ENCODE peak calls at places on chromosomes 3 and 15, in ten cellular contexts. One of them, this sample, is unnamed.

GRCh38 chr15:45454825-45455224 is 67.7 kb downstream of the SLC30A4 start:
- DNase-seq in activated B cell treated with CpG ODN at 0.5 μM for 24 hours: peak
- DNase-seq in RWPE1: peak
- DNase-seq in tibial nerve: peak
- DNase-seq in fibroblast of villous mesenchyme: peak
- DNase-seq in colonic mucosa: peak
- DNase-seq in mesothelial cell of epicardium: no peak
- DNase-seq in GM10248: peak
- DNase-seq in activated CD8-positive, alpha-beta T cell treated with anti-CD3 and anti-CD28 coated beads for 36 hours: peak
- DNase-seq in H9: no peak
- DNase-seq in this sample: no peak

GRCh38 chr3:43998374-43998840 is 243.3 kb upstream of the TOPAZ1 start:
- DNase-seq in activated CD8-positive, alpha-beta T cell treated with anti-CD3 and anti-CD28 coated beads for 36 hours: no peak
- DNase-seq in tibial nerve: no peak
- DNase-seq in H9: peak
- DNase-seq in activated B cell treated with CpG ODN at 0.5 μM for 24 hours: no peak
- DNase-seq in colonic mucosa: no peak
- DNase-seq in fibroblast of villous mesenchyme: no peak
- DNase-seq in GM10248: no peak
- DNase-seq in RWPE1: no peak
- DNase-seq in mesothelial cell of epicardium: no peak
- DNase-seq in this sample: peak

GRCh38 chr3:61807865-61808276 is 246.5 kb downstream of the PTPRG start:
- DNase-seq in activated B cell treated with CpG ODN at 0.5 μM for 24 hours: no peak
- DNase-seq in tibial nerve: no peak
- DNase-seq in activated CD8-positive, alpha-beta T cell treated with anti-CD3 and anti-CD28 coated beads for 36 hours: no peak
- DNase-seq in RWPE1: no peak
- DNase-seq in mesothelial cell of epicardium: no peak
- DNase-seq in H9: no peak
- DNase-seq in fibroblast of villous mesenchyme: peak
- DNase-seq in colonic mucosa: no peak
- DNase-seq in GM10248: no peak
- DNase-seq in this sample: no peak

GRCh38 chr3:171646357-171647133 is 163.7 kb downstream of the PLD1 start:
- DNase-seq in GM10248: peak
- DNase-seq in tibial nerve: no peak
- DNase-seq in mesothelial cell of epicardium: no peak
- DNase-seq in RWPE1: peak
- DNase-seq in fibroblast of villous mesenchyme: peak
- DNase-seq in colonic mucosa: no peak
- DNase-seq in activated CD8-positive, alpha-beta T cell treated with anti-CD3 and anti-CD28 coated beads for 36 hours: no peak
- DNase-seq in H9: no peak
- DNase-seq in activated B cell treated with CpG ODN at 0.5 μM for 24 hours: no peak
- DNase-seq in this sample: no peak

GRCh38 chr15:23869391-23869790 is 182.3 kb upstream of the NDN start:
- DNase-seq in activated B cell treated with CpG ODN at 0.5 μM for 24 hours: no peak
- DNase-seq in GM10248: no peak
- DNase-seq in activated CD8-positive, alpha-beta T cell treated with anti-CD3 and anti-CD28 coated beads for 36 hours: no peak
- DNase-seq in mesothelial cell of epicardium: peak
- DNase-seq in tibial nerve: no peak
- DNase-seq in fibroblast of villous mesenchyme: no peak
- DNase-seq in RWPE1: no peak
- DNase-seq in H9: peak
- DNase-seq in colonic mucosa: peak
- DNase-seq in this sample: peak

GRCh38 chr3:53257465-53257864 is 1.6 kb upstream of the TKT start:
- DNase-seq in activated CD8-positive, alpha-beta T cell treated with anti-CD3 and anti-CD28 coated beads for 36 hours: no peak
- DNase-seq in fibroblast of villous mesenchyme: no peak
- DNase-seq in H9: no peak
- DNase-seq in colonic mucosa: no peak
- DNase-seq in activated B cell treated with CpG ODN at 0.5 μM for 24 hours: no peak
- DNase-seq in tibial nerve: no peak
- DNase-seq in RWPE1: no peak
- DNase-seq in GM10248: no peak
- DNase-seq in mesothelial cell of epicardium: no peak
- DNase-seq in this sample: no peak

GRCh38 chr15:29913528-29914135 is 91.4 kb upstream of the TJP1 start:
- DNase-seq in activated B cell treated with CpG ODN at 0.5 μM for 24 hours: no peak
- DNase-seq in tibial nerve: no peak
- DNase-seq in RWPE1: no peak
- DNase-seq in colonic mucosa: no peak
- DNase-seq in GM10248: no peak
- DNase-seq in activated CD8-positive, alpha-beta T cell treated with anti-CD3 and anti-CD28 coated beads for 36 hours: no peak
- DNase-seq in mesothelial cell of epicardium: no peak
- DNase-seq in H9: no peak
- DNase-seq in fibroblast of villous mesenchyme: peak
- DNase-seq in this sample: no peak

GRCh38 chr15:90412356-90413194 is 24.5 kb downstream of the IQGAP1 start:
- DNase-seq in colonic mucosa: peak
- DNase-seq in H9: peak
- DNase-seq in tibial nerve: no peak
- DNase-seq in mesothelial cell of epicardium: peak
- DNase-seq in activated CD8-positive, alpha-beta T cell treated with anti-CD3 and anti-CD28 coated beads for 36 hours: peak
- DNase-seq in fibroblast of villous mesenchyme: peak
- DNase-seq in RWPE1: peak
- DNase-seq in activated B cell treated with CpG ODN at 0.5 μM for 24 hours: no peak
- DNase-seq in GM10248: peak
- DNase-seq in this sample: no peak

GRCh38 chr3:112360574-112360973 is 27.6 kb downstream of the CD200 start:
- DNase-seq in tibial nerve: no peak
- DNase-seq in fibroblast of villous mesenchyme: no peak
- DNase-seq in RWPE1: no peak
- DNase-seq in GM10248: no peak
- DNase-seq in activated CD8-positive, alpha-beta T cell treated with anti-CD3 and anti-CD28 coated beads for 36 hours: no peak
- DNase-seq in mesothelial cell of epicardium: no peak
- DNase-seq in colonic mucosa: no peak
- DNase-seq in activated B cell treated with CpG ODN at 0.5 μM for 24 hours: no peak
- DNase-seq in H9: no peak
- DNase-seq in this sample: no peak

GRCh38 chr15:80669599-80670273 is 25.4 kb upstream of the ABHD17C start:
- DNase-seq in activated CD8-positive, alpha-beta T cell treated with anti-CD3 and anti-CD28 coated beads for 36 hours: no peak
- DNase-seq in H9: no peak
- DNase-seq in RWPE1: no peak
- DNase-seq in fibroblast of villous mesenchyme: no peak
- DNase-seq in colonic mucosa: no peak
- DNase-seq in mesothelial cell of epicardium: no peak
- DNase-seq in activated B cell treated with CpG ODN at 0.5 μM for 24 hours: no peak
- DNase-seq in GM10248: peak
- DNase-seq in tibial nerve: no peak
- DNase-seq in this sample: no peak

GRCh38 chr15:80674245-80674614 is 20.9 kb upstream of the ABHD17C start:
- DNase-seq in activated CD8-positive, alpha-beta T cell treated with anti-CD3 and anti-CD28 coated beads for 36 hours: no peak
- DNase-seq in activated B cell treated with CpG ODN at 0.5 μM for 24 hours: no peak
- DNase-seq in tibial nerve: no peak
- DNase-seq in H9: no peak
- DNase-seq in mesothelial cell of epicardium: no peak
- DNase-seq in GM10248: no peak
- DNase-seq in fibroblast of villous mesenchyme: peak
- DNase-seq in colonic mucosa: no peak
- DNase-seq in RWPE1: no peak
- DNase-seq in this sample: no peak

GRCh38 chr15:80668546-80669236 is 26.4 kb upstream of the ABHD17C start:
- DNase-seq in RWPE1: no peak
- DNase-seq in activated B cell treated with CpG ODN at 0.5 μM for 24 hours: no peak
- DNase-seq in colonic mucosa: no peak
- DNase-seq in mesothelial cell of epicardium: no peak
- DNase-seq in fibroblast of villous mesenchyme: no peak
- DNase-seq in H9: no peak
- DNase-seq in GM10248: no peak
- DNase-seq in tibial nerve: no peak
- DNase-seq in activated CD8-positive, alpha-beta T cell treated with anti-CD3 and anti-CD28 coated beads for 36 hours: no peak
- DNase-seq in this sample: no peak

GRCh38 chr15:80677041-80677440 is 18.1 kb upstream of the ABHD17C start:
- DNase-seq in colonic mucosa: no peak
- DNase-seq in mesothelial cell of epicardium: no peak
- DNase-seq in tibial nerve: no peak
- DNase-seq in RWPE1: no peak
- DNase-seq in activated CD8-positive, alpha-beta T cell treated with anti-CD3 and anti-CD28 coated beads for 36 hours: no peak
- DNase-seq in H9: no peak
- DNase-seq in GM10248: no peak
- DNase-seq in fibroblast of villous mesenchyme: no peak
- DNase-seq in activated B cell treated with CpG ODN at 0.5 μM for 24 hours: no peak
- DNase-seq in this sample: no peak

GRCh38 chr15:80673561-80674244 is 21.4 kb upstream of the ABHD17C start:
- DNase-seq in RWPE1: no peak
- DNase-seq in H9: no peak
- DNase-seq in activated B cell treated with CpG ODN at 0.5 μM for 24 hours: no peak
- DNase-seq in fibroblast of villous mesenchyme: peak
- DNase-seq in tibial nerve: no peak
- DNase-seq in mesothelial cell of epicardium: no peak
- DNase-seq in colonic mucosa: no peak
- DNase-seq in activated CD8-positive, alpha-beta T cell treated with anti-CD3 and anti-CD28 coated beads for 36 hours: no peak
- DNase-seq in GM10248: no peak
- DNase-seq in this sample: no peak
- TF ChIP-seq CTCF in RWPE1: no peak
- TF ChIP-seq CTCF in H9: peak
- TF ChIP-seq CTCF in activated B cell treated with CpG ODN at 0.5 μM for 24 hours: no peak
- TF ChIP-seq CTCF in fibroblast of villous mesenchyme: no peak
- TF ChIP-seq CTCF in tibial nerve: no peak
- TF ChIP-seq CTCF in mesothelial cell of epicardium: no peak
- TF ChIP-seq CTCF in colonic mucosa: no peak
- TF ChIP-seq CTCF in activated CD8-positive, alpha-beta T cell treated with anti-CD3 and anti-CD28 coated beads for 36 hours: no peak
- TF ChIP-seq CTCF in GM10248: no peak
- TF ChIP-seq CTCF in this sample: no peak

DNA sequence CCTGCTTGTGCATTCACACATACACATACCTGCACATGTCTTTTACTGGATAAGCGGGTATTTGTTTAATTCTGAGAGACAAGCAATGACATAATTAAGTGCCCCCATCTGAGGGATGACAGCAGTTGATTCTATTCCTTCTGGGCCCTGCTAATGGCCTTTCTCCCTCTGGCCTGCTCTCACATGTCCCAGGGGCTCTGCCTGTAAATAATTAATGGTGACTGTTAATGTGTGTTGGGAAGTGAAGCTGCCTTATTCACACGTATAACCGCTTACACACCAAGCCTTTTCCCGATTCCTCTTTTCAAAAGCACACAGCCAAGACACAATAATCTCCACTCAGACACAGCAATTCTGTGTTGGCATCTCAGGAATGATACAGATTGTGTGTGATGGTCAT is 47.8 kb downstream of the LRRK1 start:
- DNase-seq in H9: no peak
- DNase-seq in fibroblast of villous mesenchyme: no peak
- DNase-seq in tibial nerve: no peak
- DNase-seq in GM10248: peak
- DNase-seq in RWPE1: no peak
- DNase-seq in activated CD8-positive, alpha-beta T cell treated with anti-CD3 and anti-CD28 coated beads for 36 hours: no peak
- DNase-seq in colonic mucosa: no peak
- DNase-seq in mesothelial cell of epicardium: no peak
- DNase-seq in activated B cell treated with CpG ODN at 0.5 μM for 24 hours: no peak
- DNase-seq in this sample: no peak
- TF ChIP-seq CTCF in H9: no peak
- TF ChIP-seq CTCF in fibroblast of villous mesenchyme: no peak
- TF ChIP-seq CTCF in tibial nerve: no peak
- TF ChIP-seq CTCF in GM10248: no peak
- TF ChIP-seq CTCF in RWPE1: no peak
- TF ChIP-seq CTCF in activated CD8-positive, alpha-beta T cell treated with anti-CD3 and anti-CD28 coated beads for 36 hours: no peak
- TF ChIP-seq CTCF in colonic mucosa: no peak
- TF ChIP-seq CTCF in mesothelial cell of epicardium: no peak
- TF ChIP-seq CTCF in activated B cell treated with CpG ODN at 0.5 μM for 24 hours: no peak
- TF ChIP-seq CTCF in this sample: no peak

DNA sequence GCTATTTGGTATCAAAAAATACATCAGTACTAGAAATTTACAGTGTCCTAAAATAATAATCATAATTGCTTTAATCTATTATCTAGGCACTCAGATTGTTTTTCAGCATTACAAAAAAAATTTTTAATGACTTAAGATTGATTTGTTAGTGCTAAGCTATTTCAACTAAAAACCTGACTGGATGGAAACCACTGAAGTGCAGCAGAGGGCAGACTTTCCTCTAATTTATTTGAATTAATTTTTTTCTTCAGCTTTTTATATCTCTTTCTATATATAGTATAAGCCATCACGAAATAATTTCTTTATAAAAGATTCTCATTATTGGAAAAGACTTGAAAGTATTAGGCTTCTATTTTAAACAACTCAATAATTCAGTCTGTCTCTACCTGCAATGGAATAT is 131.4 kb downstream of the IQCH start:
- DNase-seq in activated CD8-positive, alpha-beta T cell treated with anti-CD3 and anti-CD28 coated beads for 36 hours: no peak
- DNase-seq in H9: no peak
- DNase-seq in fibroblast of villous mesenchyme: no peak
- DNase-seq in RWPE1: no peak
- DNase-seq in activated B cell treated with CpG ODN at 0.5 μM for 24 hours: no peak
- DNase-seq in mesothelial cell of epicardium: no peak
- DNase-seq in colonic mucosa: no peak
- DNase-seq in tibial nerve: no peak
- DNase-seq in GM10248: no peak
- DNase-seq in this sample: no peak
- TF ChIP-seq CTCF in activated CD8-positive, alpha-beta T cell treated with anti-CD3 and anti-CD28 coated beads for 36 hours: no peak
- TF ChIP-seq CTCF in H9: no peak
- TF ChIP-seq CTCF in fibroblast of villous mesenchyme: peak
- TF ChIP-seq CTCF in RWPE1: no peak
- TF ChIP-seq CTCF in activated B cell treated with CpG ODN at 0.5 μM for 24 hours: no peak
- TF ChIP-seq CTCF in mesothelial cell of epicardium: no peak
- TF ChIP-seq CTCF in colonic mucosa: no peak
- TF ChIP-seq CTCF in tibial nerve: no peak
- TF ChIP-seq CTCF in GM10248: no peak
- TF ChIP-seq CTCF in this sample: no peak

GRCh38 chr15:62244762-62245161 is 79.7 kb upstream of the C2CD4B start:
- DNase-seq in activated B cell treated with CpG ODN at 0.5 μM for 24 hours: no peak
- DNase-seq in GM10248: no peak
- DNase-seq in mesothelial cell of epicardium: no peak
- DNase-seq in fibroblast of villous mesenchyme: no peak
- DNase-seq in H9: peak
- DNase-seq in RWPE1: no peak
- DNase-seq in tibial nerve: no peak
- DNase-seq in colonic mucosa: no peak
- DNase-seq in activated CD8-positive, alpha-beta T cell treated with anti-CD3 and anti-CD28 coated beads for 36 hours: no peak
- DNase-seq in this sample: no peak
- TF ChIP-seq CTCF in activated B cell treated with CpG ODN at 0.5 μM for 24 hours: no peak
- TF ChIP-seq CTCF in GM10248: no peak
- TF ChIP-seq CTCF in mesothelial cell of epicardium: no peak
- TF ChIP-seq CTCF in fibroblast of villous mesenchyme: no peak
- TF ChIP-seq CTCF in H9: peak
- TF ChIP-seq CTCF in RWPE1: no peak
- TF ChIP-seq CTCF in tibial nerve: no peak
- TF ChIP-seq CTCF in colonic mucosa: no peak
- TF ChIP-seq CTCF in activated CD8-positive, alpha-beta T cell treated with anti-CD3 and anti-CD28 coated beads for 36 hours: no peak
- TF ChIP-seq CTCF in this sample: no peak

DNA sequence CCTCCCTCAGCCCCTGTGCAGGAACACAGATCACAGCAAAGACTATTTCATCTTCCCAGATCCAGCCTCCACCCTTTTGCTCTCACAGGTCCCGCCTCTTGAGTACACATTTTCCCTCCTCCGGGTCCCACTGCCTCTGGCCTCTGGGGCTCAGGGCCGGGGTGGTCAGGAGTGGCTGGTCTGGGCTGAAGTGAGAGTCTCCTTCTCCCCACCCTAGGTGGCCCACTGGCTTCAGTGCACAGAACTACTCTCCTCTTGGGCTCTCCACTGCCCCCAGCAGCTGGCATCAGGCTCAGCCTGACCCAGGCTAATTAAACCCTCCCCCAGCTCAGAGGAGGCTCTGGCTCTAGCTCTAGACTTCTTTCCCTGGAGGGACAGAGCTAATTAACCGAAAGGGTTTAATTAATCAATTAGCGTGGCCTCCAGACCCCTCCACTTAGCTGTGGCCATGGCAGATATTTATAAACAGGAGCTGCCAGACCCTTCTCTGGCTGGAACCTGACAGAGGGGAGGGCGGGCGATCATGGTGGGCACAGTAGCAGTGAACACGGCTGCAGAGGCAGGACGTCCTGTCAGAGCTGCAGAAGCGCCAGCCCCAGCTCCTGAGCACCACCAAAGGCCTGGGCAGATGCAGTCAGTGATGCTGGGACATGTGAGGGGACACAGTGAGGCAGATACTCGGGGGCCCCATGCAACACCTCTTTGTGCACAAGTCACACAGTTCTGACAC is 15.1 kb downstream of the DUSP7 start:
- DNase-seq in fibroblast of villous mesenchyme: no peak
- DNase-seq in GM10248: no peak
- DNase-seq in H9: peak
- DNase-seq in activated CD8-positive, alpha-beta T cell treated with anti-CD3 and anti-CD28 coated beads for 36 hours: no peak
- DNase-seq in mesothelial cell of epicardium: no peak
- DNase-seq in RWPE1: no peak
- DNase-seq in tibial nerve: no peak
- DNase-seq in activated B cell treated with CpG ODN at 0.5 μM for 24 hours: no peak
- DNase-seq in colonic mucosa: no peak
- DNase-seq in this sample: peak
- TF ChIP-seq CTCF in fibroblast of villous mesenchyme: peak
- TF ChIP-seq CTCF in GM10248: no peak
- TF ChIP-seq CTCF in H9: peak
- TF ChIP-seq CTCF in activated CD8-positive, alpha-beta T cell treated with anti-CD3 and anti-CD28 coated beads for 36 hours: no peak
- TF ChIP-seq CTCF in mesothelial cell of epicardium: no peak
- TF ChIP-seq CTCF in RWPE1: no peak
- TF ChIP-seq CTCF in tibial nerve: peak
- TF ChIP-seq CTCF in activated B cell treated with CpG ODN at 0.5 μM for 24 hours: no peak
- TF ChIP-seq CTCF in colonic mucosa: no peak
- TF ChIP-seq CTCF in this sample: no peak